ENCODE peak calls at places on chromosome 16, in four cellular contexts. M is nucleus accumbens; R is effector memory CD4-positive, alpha-beta T cell; B is kidney epithelial cell. Z is an unnamed sample.

GRCh38 chr16:11913425-11914079 is 2.2 kb downstream of the GSPT1 start:
- DNase-seq in M (no peak), R (peak), B (no peak), Z (no peak)

GRCh38 chr16:35746963-35747657 is 2287.7 kb downstream of the TP53TG3F start:
- DNase-seq in M (no peak), R (no peak), B (no peak), Z (no peak)

GRCh38 chr16:77789085-77789611 is 784 bp downstream of the VAT1L start:
- DNase-seq in M (no peak), R (no peak), B (no peak), Z (no peak)

GRCh38 chr16:25014500-25015147 is 545 bp downstream of the ARHGAP17 start:
- DNase-seq in M (peak), R (no peak), B (no peak), Z (peak)

GRCh38 chr16:73304008-73304814 is 256.3 kb upstream of the ZFHX3 start:
- DNase-seq in M (no peak), R (no peak), B (no peak), Z (no peak)

GRCh38 chr16:82043680-82044584 is 8.9 kb downstream of the HSD17B2 start:
- DNase-seq in M (no peak), R (no peak), B (peak), Z (no peak)

GRCh38 chr16:57167951-57168350 is 17.9 kb downstream of the PSME3IP1 start:
- DNase-seq in M (peak), R (no peak), B (peak), Z (peak)

GRCh38 chr16:10988879-10989278 is 44.5 kb downstream of the CLEC16A start:
- DNase-seq in M (no peak), R (no peak), B (no peak), Z (no peak)

GRCh38 chr16:67207116-67207856 is 8.4 kb downstream of the ELMO3 start:
- DNase-seq in M (no peak), R (no peak), B (no peak), Z (no peak)

GRCh38 chr16:85072947-85073346 is 39.3 kb downstream of the CIBAR2 start:
- DNase-seq in M (no peak), R (no peak), B (no peak), Z (no peak)

Z was measured in NCI-H2081.